ENCODE peak calls at places on chromosomes 6 and 20, in ten cellular contexts. One of them, this sample, is unnamed.

GRCh38 chr6:79250107-79250514 is 15.6 kb upstream of the HMGN3 start:
- DNase-seq in A549: no peak
- DNase-seq in PC-9: no peak
- DNase-seq in choroid plexus epithelial cell: no peak
- DNase-seq in psoas muscle: no peak
- DNase-seq in fibroblast of the aortic adventitia: no peak
- DNase-seq in upper lobe of left lung: no peak
- DNase-seq in right lobe of liver: no peak
- DNase-seq in right atrium auricular region: no peak
- DNase-seq in foreskin fibroblast: no peak
- DNase-seq in this sample: no peak

GRCh38 chr6:12538881-12539357 is 177.6 kb upstream of the PHACTR1 start:
- DNase-seq in foreskin fibroblast: no peak
- DNase-seq in psoas muscle: peak
- DNase-seq in right lobe of liver: peak
- DNase-seq in right atrium auricular region: no peak
- DNase-seq in fibroblast of the aortic adventitia: peak
- DNase-seq in upper lobe of left lung: no peak
- DNase-seq in A549: no peak
- DNase-seq in PC-9: peak
- DNase-seq in choroid plexus epithelial cell: peak
- DNase-seq in this sample: peak

GRCh38 chr6:145763742-145764141 is 28.4 kb upstream of the EPM2A start:
- DNase-seq in right lobe of liver: no peak
- DNase-seq in choroid plexus epithelial cell: no peak
- DNase-seq in right atrium auricular region: no peak
- DNase-seq in fibroblast of the aortic adventitia: no peak
- DNase-seq in upper lobe of left lung: no peak
- DNase-seq in foreskin fibroblast: no peak
- DNase-seq in A549: no peak
- DNase-seq in psoas muscle: no peak
- DNase-seq in PC-9: no peak
- DNase-seq in this sample: no peak

GRCh38 chr20:19628570-19629134 is 129.4 kb upstream of the RIN2 start:
- DNase-seq in psoas muscle: no peak
- DNase-seq in right lobe of liver: peak
- DNase-seq in choroid plexus epithelial cell: peak
- DNase-seq in foreskin fibroblast: peak
- DNase-seq in right atrium auricular region: no peak
- DNase-seq in upper lobe of left lung: peak
- DNase-seq in fibroblast of the aortic adventitia: peak
- DNase-seq in PC-9: peak
- DNase-seq in A549: peak
- DNase-seq in this sample: peak

GRCh38 chr6:158708239-158708638 is 58.4 kb downstream of the SYTL3 start:
- DNase-seq in right lobe of liver: no peak
- DNase-seq in right atrium auricular region: no peak
- DNase-seq in fibroblast of the aortic adventitia: peak
- DNase-seq in upper lobe of left lung: no peak
- DNase-seq in psoas muscle: no peak
- DNase-seq in foreskin fibroblast: peak
- DNase-seq in PC-9: no peak
- DNase-seq in choroid plexus epithelial cell: peak
- DNase-seq in A549: no peak
- DNase-seq in this sample: no peak

GRCh38 chr20:59042151-59042795 is at the start of gene PRELID3B:
- DNase-seq in psoas muscle: no peak
- DNase-seq in right lobe of liver: peak
- DNase-seq in upper lobe of left lung: no peak
- DNase-seq in PC-9: peak
- DNase-seq in right atrium auricular region: no peak
- DNase-seq in choroid plexus epithelial cell: peak
- DNase-seq in foreskin fibroblast: no peak
- DNase-seq in fibroblast of the aortic adventitia: peak
- DNase-seq in A549: peak
- DNase-seq in this sample: no peak

GRCh38 chr6:31362751-31363150 is 5.8 kb upstream of the HLA-B start:
- DNase-seq in right lobe of liver: no peak
- DNase-seq in right atrium auricular region: no peak
- DNase-seq in choroid plexus epithelial cell: no peak
- DNase-seq in upper lobe of left lung: no peak
- DNase-seq in PC-9: no peak
- DNase-seq in foreskin fibroblast: no peak
- DNase-seq in fibroblast of the aortic adventitia: no peak
- DNase-seq in psoas muscle: no peak
- DNase-seq in A549: no peak
- DNase-seq in this sample: no peak

GRCh38 chr6:144264270-144265060 is 20.7 kb upstream of the UTRN start:
- DNase-seq in PC-9: peak
- DNase-seq in fibroblast of the aortic adventitia: peak
- DNase-seq in foreskin fibroblast: peak
- DNase-seq in choroid plexus epithelial cell: peak
- DNase-seq in right atrium auricular region: no peak
- DNase-seq in right lobe of liver: no peak
- DNase-seq in upper lobe of left lung: peak
- DNase-seq in A549: peak
- DNase-seq in psoas muscle: no peak
- DNase-seq in this sample: peak

GRCh38 chr6:3037578-3038365 is 30.5 kb upstream of the RIPK1 start:
- DNase-seq in PC-9: no peak
- DNase-seq in foreskin fibroblast: no peak
- DNase-seq in upper lobe of left lung: no peak
- DNase-seq in choroid plexus epithelial cell: no peak
- DNase-seq in fibroblast of the aortic adventitia: no peak
- DNase-seq in right lobe of liver: no peak
- DNase-seq in psoas muscle: no peak
- DNase-seq in right atrium auricular region: no peak
- DNase-seq in A549: no peak
- DNase-seq in this sample: no peak

GRCh38 chr6:21003780-21004541 is 469.7 kb downstream of the CDKAL1 start:
- DNase-seq in right atrium auricular region: no peak
- DNase-seq in A549: peak
- DNase-seq in PC-9: peak
- DNase-seq in psoas muscle: no peak
- DNase-seq in choroid plexus epithelial cell: peak
- DNase-seq in right lobe of liver: no peak
- DNase-seq in upper lobe of left lung: no peak
- DNase-seq in foreskin fibroblast: peak
- DNase-seq in fibroblast of the aortic adventitia: peak
- DNase-seq in this sample: no peak

GRCh38 chr20:62900692-62901584 is 25.4 kb downstream of the DIDO1 start:
- DNase-seq in foreskin fibroblast: no peak
- DNase-seq in upper lobe of left lung: no peak
- DNase-seq in choroid plexus epithelial cell: no peak
- DNase-seq in fibroblast of the aortic adventitia: no peak
- DNase-seq in right lobe of liver: no peak
- DNase-seq in PC-9: peak
- DNase-seq in right atrium auricular region: no peak
- DNase-seq in psoas muscle: no peak
- DNase-seq in A549: peak
- DNase-seq in this sample: no peak

GRCh38 chr20:48839083-48839482 is 11.3 kb upstream of the PREX1 start:
- DNase-seq in fibroblast of the aortic adventitia: no peak
- DNase-seq in right atrium auricular region: no peak
- DNase-seq in PC-9: no peak
- DNase-seq in right lobe of liver: no peak
- DNase-seq in upper lobe of left lung: no peak
- DNase-seq in foreskin fibroblast: no peak
- DNase-seq in A549: no peak
- DNase-seq in psoas muscle: no peak
- DNase-seq in choroid plexus epithelial cell: no peak
- DNase-seq in this sample: no peak

GRCh38 chr20:58471161-58471834 is 43.9 kb downstream of the APCDD1L start:
- DNase-seq in psoas muscle: no peak
- DNase-seq in choroid plexus epithelial cell: no peak
- DNase-seq in right lobe of liver: no peak
- DNase-seq in PC-9: no peak
- DNase-seq in foreskin fibroblast: peak
- DNase-seq in upper lobe of left lung: no peak
- DNase-seq in A549: no peak
- DNase-seq in right atrium auricular region: no peak
- DNase-seq in fibroblast of the aortic adventitia: peak
- DNase-seq in this sample: no peak

GRCh38 chr6:99588618-99589289 is 17.9 kb upstream of the PRDM13 start:
- DNase-seq in right atrium auricular region: no peak
- DNase-seq in psoas muscle: peak
- DNase-seq in A549: peak
- DNase-seq in upper lobe of left lung: peak
- DNase-seq in PC-9: no peak
- DNase-seq in foreskin fibroblast: peak
- DNase-seq in fibroblast of the aortic adventitia: peak
- DNase-seq in choroid plexus epithelial cell: peak
- DNase-seq in right lobe of liver: peak
- DNase-seq in this sample: peak

GRCh38 chr6:107743311-107743710 is 80.8 kb downstream of the SCML4 start:
- DNase-seq in foreskin fibroblast: no peak
- DNase-seq in right lobe of liver: no peak
- DNase-seq in fibroblast of the aortic adventitia: no peak
- DNase-seq in right atrium auricular region: no peak
- DNase-seq in choroid plexus epithelial cell: no peak
- DNase-seq in A549: no peak
- DNase-seq in PC-9: no peak
- DNase-seq in psoas muscle: no peak
- DNase-seq in upper lobe of left lung: no peak
- DNase-seq in this sample: no peak

DNA sequence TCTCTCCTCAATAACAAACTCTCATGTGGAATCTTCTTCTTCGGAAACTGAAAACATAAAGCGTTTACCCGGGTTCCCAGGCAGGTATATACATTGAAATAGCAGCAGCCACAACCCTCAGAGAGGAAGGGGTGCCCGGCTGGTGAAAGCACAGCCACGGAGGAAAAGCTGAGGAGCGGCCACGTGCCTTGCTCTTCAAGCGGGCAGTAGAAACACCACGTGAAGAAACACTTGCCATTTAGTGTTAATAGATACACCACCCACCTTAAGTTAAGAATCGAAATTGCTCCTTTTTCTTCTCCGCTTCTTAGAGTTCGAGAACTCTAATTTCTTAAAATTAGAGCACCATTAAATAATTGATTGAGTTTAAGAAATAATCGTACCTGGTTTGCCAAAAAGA is 305 bp downstream of the THBS2 start:
- DNase-seq in fibroblast of the aortic adventitia: no peak
- DNase-seq in right lobe of liver: peak
- DNase-seq in right atrium auricular region: no peak
- DNase-seq in A549: no peak
- DNase-seq in upper lobe of left lung: no peak
- DNase-seq in foreskin fibroblast: no peak
- DNase-seq in choroid plexus epithelial cell: peak
- DNase-seq in PC-9: no peak
- DNase-seq in psoas muscle: no peak
- DNase-seq in this sample: no peak
- H3K4me3 ChIP-seq in fibroblast of the aortic adventitia: peak
- H3K4me3 ChIP-seq in right lobe of liver: peak
- H3K4me3 ChIP-seq in right atrium auricular region: peak
- H3K4me3 ChIP-seq in A549: no peak
- H3K4me3 ChIP-seq in upper lobe of left lung: peak
- H3K4me3 ChIP-seq in foreskin fibroblast: peak
- H3K4me3 ChIP-seq in choroid plexus epithelial cell: peak
- H3K4me3 ChIP-seq in PC-9: no peak
- H3K4me3 ChIP-seq in psoas muscle: peak
- H3K4me3 ChIP-seq in this sample: peak

GRCh38 chr6:56374841-56375369 is 127.5 kb upstream of the COL21A1 start:
- DNase-seq in right atrium auricular region: no peak
- DNase-seq in choroid plexus epithelial cell: peak
- DNase-seq in psoas muscle: no peak
- DNase-seq in PC-9: no peak
- DNase-seq in A549: no peak
- DNase-seq in right lobe of liver: no peak
- DNase-seq in fibroblast of the aortic adventitia: peak
- DNase-seq in foreskin fibroblast: peak
- DNase-seq in upper lobe of left lung: no peak
- DNase-seq in this sample: no peak
- H3K4me3 ChIP-seq in right atrium auricular region: no peak
- H3K4me3 ChIP-seq in choroid plexus epithelial cell: no peak
- H3K4me3 ChIP-seq in psoas muscle: peak
- H3K4me3 ChIP-seq in PC-9: no peak
- H3K4me3 ChIP-seq in A549: no peak
- H3K4me3 ChIP-seq in right lobe of liver: no peak
- H3K4me3 ChIP-seq in fibroblast of the aortic adventitia: peak
- H3K4me3 ChIP-seq in foreskin fibroblast: peak
- H3K4me3 ChIP-seq in upper lobe of left lung: no peak
- H3K4me3 ChIP-seq in this sample: no peak

DNA sequence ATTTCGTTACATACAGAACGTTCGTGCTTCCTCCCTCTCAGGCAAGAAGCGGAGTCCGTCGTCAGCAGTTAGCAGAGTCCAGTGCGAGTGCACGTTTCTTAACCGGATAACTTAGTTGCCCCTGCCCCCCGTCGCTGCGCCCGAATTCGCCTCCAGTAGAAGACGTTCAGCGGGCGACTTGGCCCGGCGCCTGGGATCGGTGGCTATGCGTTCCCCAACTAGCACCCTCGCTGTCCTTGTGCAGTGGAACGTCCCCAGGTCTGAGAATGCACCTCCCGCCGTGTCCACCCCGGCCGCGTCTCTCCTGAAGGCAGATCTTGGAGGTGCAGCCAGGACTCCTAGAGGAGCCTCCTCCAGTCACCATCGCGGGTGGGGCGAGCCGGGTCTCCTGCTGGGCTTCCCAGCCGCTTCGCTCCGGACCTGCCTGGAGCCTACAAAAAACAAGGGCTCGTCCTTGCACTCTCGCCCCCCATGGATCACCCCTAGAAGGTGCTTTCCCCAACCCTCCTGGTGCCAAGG is 890 bp upstream of the PCSK2 start:
- DNase-seq in psoas muscle: no peak
- DNase-seq in upper lobe of left lung: no peak
- DNase-seq in fibroblast of the aortic adventitia: no peak
- DNase-seq in choroid plexus epithelial cell: no peak
- DNase-seq in foreskin fibroblast: no peak
- DNase-seq in right atrium auricular region: no peak
- DNase-seq in A549: no peak
- DNase-seq in PC-9: no peak
- DNase-seq in right lobe of liver: peak
- DNase-seq in this sample: peak
- H3K4me3 ChIP-seq in psoas muscle: peak
- H3K4me3 ChIP-seq in upper lobe of left lung: peak
- H3K4me3 ChIP-seq in fibroblast of the aortic adventitia: no peak
- H3K4me3 ChIP-seq in choroid plexus epithelial cell: no peak
- H3K4me3 ChIP-seq in foreskin fibroblast: peak
- H3K4me3 ChIP-seq in right atrium auricular region: peak
- H3K4me3 ChIP-seq in A549: peak
- H3K4me3 ChIP-seq in PC-9: no peak
- H3K4me3 ChIP-seq in right lobe of liver: no peak
- H3K4me3 ChIP-seq in this sample: no peak

DNA sequence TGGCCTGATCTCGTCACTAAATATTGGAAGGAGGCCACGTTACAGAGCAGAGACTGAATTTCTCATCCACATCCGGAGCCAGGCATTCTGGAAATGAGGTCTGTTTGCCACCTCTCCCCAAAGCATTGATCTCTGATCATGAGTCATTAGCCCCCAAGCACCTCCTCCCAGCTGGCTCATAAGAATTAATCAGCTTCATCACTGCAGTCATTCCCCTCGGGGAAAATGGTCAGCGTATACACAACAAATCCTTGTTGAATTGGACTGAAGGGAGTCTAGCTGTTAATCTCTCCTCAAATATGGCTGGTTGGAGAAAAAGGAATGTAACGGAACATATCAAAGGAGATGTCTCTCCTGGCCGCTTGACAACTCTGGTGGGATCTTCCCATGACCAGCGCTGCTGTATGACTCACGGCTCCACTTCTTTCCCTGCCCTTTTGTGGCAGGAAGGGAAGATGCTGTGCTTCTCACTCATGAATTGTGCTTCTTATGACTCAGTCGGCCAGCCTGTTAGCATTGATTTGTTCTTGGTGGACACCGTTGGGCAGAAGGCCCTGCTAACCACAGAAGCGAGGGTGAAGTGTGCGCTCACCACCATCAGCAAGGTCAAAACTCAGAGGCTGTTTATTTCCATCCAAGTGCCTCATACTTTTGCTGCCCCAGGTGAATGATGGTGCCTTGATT is 76.7 kb downstream of the RNF182 start:
- DNase-seq in A549: peak
- DNase-seq in foreskin fibroblast: peak
- DNase-seq in PC-9: peak
- DNase-seq in right atrium auricular region: no peak
- DNase-seq in upper lobe of left lung: no peak
- DNase-seq in choroid plexus epithelial cell: peak
- DNase-seq in right lobe of liver: no peak
- DNase-seq in fibroblast of the aortic adventitia: peak
- DNase-seq in psoas muscle: no peak
- DNase-seq in this sample: no peak
- H3K4me3 ChIP-seq in A549: no peak
- H3K4me3 ChIP-seq in foreskin fibroblast: peak
- H3K4me3 ChIP-seq in PC-9: peak
- H3K4me3 ChIP-seq in right atrium auricular region: no peak
- H3K4me3 ChIP-seq in upper lobe of left lung: no peak
- H3K4me3 ChIP-seq in choroid plexus epithelial cell: no peak
- H3K4me3 ChIP-seq in right lobe of liver: no peak
- H3K4me3 ChIP-seq in fibroblast of the aortic adventitia: no peak
- H3K4me3 ChIP-seq in psoas muscle: no peak
- H3K4me3 ChIP-seq in this sample: no peak

This sample was measured in pancreas.